ENCODE peak calls at places on chromosomes 11 and 22, in four cellular contexts. U is neural progenitor cell, M is colonic mucosa, I is cardiac muscle cell. Z is an unnamed sample.

GRCh38 chr11:122746050-122746478 is 90.5 kb downstream of the UBASH3B start:
- DNase-seq in I (no peak), M (no peak), U (no peak), Z (no peak)

GRCh38 chr11:692824-693414 is 2.1 kb downstream of the DEAF1 start:
- DNase-seq in M (no peak), I (no peak), U (no peak), Z (peak; percentile 68)

GRCh38 chr22:27487600-27488450 is 313.7 kb downstream of the MN1 start:
- DNase-seq in I (no peak), U (no peak), M (peak; percentile 27), Z (no peak)

GRCh38 chr11:96259053-96259837 is 83.8 kb downstream of the MAML2 start:
- DNase-seq in M (peak; percentile 40), I (no peak), U (no peak), Z (no peak)

GRCh38 chr11:10828407-10828806 is 19.7 kb upstream of the EIF4G2 start:
- DNase-seq in I (no peak), M (no peak), U (no peak), Z (no peak)

GRCh38 chr11:45048870-45049825 is 97.3 kb upstream of the PRDM11 start:
- DNase-seq in U (no peak), M (no peak), I (peak; percentile 45), Z (no peak)

GRCh38 chr11:3984896-3985295 is 109.7 kb upstream of the RRM1 start:
- DNase-seq in I (peak; percentile 20), U (peak; percentile 76), M (no peak), Z (no peak)

GRCh38 chr11:34643846-34644245 is 23.0 kb downstream of the EHF start:
- DNase-seq in U (no peak), I (no peak), M (no peak), Z (no peak)

GRCh38 chr11:65551572-65552398 is 6.4 kb downstream of the LTBP3 start:
- DNase-seq in M (peak; percentile 91), U (peak; percentile 70), I (peak; percentile 71), Z (peak; percentile 84)

GRCh38 chr11:121890377-121890776 is 225.6 kb downstream of the BLID start:
- DNase-seq in I (no peak), M (no peak), U (no peak), Z (no peak)

GRCh38 chr11:120334894-120335462 is 1.2 kb upstream of the ARHGEF12 start:
- DNase-seq in M (peak; percentile 90), U (peak; percentile 71), I (peak; percentile 69), Z (no peak)

GRCh38 chr11:124644426-124645280 is 22.0 kb downstream of the TBRG1 start:
- DNase-seq in M (peak; percentile 29), I (peak; percentile 60), U (peak; percentile 85), Z (peak; percentile 53)

GRCh38 chr11:71222318-71223080 is 29.9 kb downstream of the SHANK2 start:
- DNase-seq in U (no peak), M (peak; percentile 28), I (no peak), Z (no peak)

GRCh38 chr11:88105952-88106351 is 69.3 kb downstream of the RAB38 start:
- DNase-seq in M (no peak), U (no peak), I (no peak), Z (no peak)

GRCh38 chr11:89205378-89205777 is 27.7 kb downstream of the TYR start:
- DNase-seq in M (no peak), U (no peak), I (no peak), Z (no peak)

GRCh38 chr22:37906364-37907008 is 389 bp downstream of the MICALL1 start:
- DNase-seq in I (peak; percentile 19), U (peak; percentile 55), M (peak; percentile 53), Z (no peak)

GRCh38 chr11:22730319-22730718 is 63.9 kb downstream of the GAS2 start:
- DNase-seq in M (no peak), U (peak; percentile 11), I (peak; percentile 34), Z (no peak)

GRCh38 chr11:115720537-115721308 is 216.5 kb upstream of the CADM1 start:
- DNase-seq in M (no peak), U (no peak), I (peak; percentile 14), Z (no peak)

GRCh38 chr11:126793596-126793995 is 207.0 kb downstream of the KIRREL3 start:
- DNase-seq in U (no peak), M (no peak), I (no peak), Z (no peak)

GRCh38 chr22:17569971-17570511 is 6.7 kb downstream of the SLC25A18 start:
- DNase-seq in I (peak; percentile 34), M (no peak), U (no peak), Z (no peak)

GRCh38 chr11:113705871-113706654 is at the start of gene TMPRSS5:
- DNase-seq in I (no peak), U (peak; percentile 20), M (no peak), Z (no peak)

GRCh38 chr11:67507242-67507890 is 596 bp downstream of the CDK2AP2 start:
- DNase-seq in M (peak; percentile 93), I (no peak), U (peak; percentile 83), Z (peak; percentile 79)

GRCh38 chr11:67504950-67505561 is at the start of gene PITPNM1:
- DNase-seq in I (peak; percentile 68), M (peak; percentile 84), U (peak; percentile 86), Z (peak; percentile 64)

GRCh38 chr11:67505605-67506396 is 638 bp upstream of the PITPNM1 start:
- DNase-seq in I (peak; percentile 89), U (peak; percentile 94), M (peak; percentile 95), Z (peak; percentile 97)

GRCh38 chr11:67507891-67508485 is at the start of gene CDK2AP2:
- DNase-seq in U (peak; percentile 100), I (peak; percentile 99), M (peak; percentile 100), Z (peak; percentile 98)

DNA sequence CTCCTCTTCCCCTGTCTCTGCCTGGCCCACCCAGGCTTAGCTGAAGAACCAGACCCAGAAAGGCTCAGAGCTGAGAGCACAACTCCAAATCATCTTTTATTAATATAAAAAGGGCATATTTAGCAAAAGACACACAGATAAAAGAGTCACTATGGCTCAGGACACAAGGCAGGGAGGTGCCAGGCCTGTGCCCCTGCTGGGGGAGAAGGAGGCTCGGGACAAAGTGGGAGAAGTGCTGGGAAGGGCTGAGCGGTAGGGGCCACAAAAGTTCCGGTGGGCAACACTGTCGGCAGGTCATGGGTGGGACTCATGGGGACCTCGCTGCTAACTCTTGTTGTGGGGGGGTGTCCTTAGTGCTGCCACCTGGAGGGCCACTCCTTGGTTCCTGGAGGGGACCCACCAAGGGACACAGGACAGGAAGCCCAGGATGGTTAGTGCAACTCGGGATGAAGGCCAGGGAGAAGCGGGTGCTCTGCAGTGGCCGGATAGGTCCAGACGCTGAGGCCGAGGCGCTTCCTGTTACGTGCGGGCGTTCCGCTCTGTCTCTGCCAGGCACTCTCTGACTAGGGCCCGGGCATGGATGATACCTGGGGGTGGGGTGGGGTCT is 1.4 kb upstream of the PITPNM1 start:
- DNase-seq in U (no peak), M (peak; percentile 40), I (no peak), Z (peak; percentile 59)
- TF ChIP-seq CTCF in U (no peak), M (peak; percentile 2), I (no peak), Z (no peak)

GRCh38 chr11:12122083-12122482 is 11.7 kb downstream of the MICAL2 start:
- DNase-seq in U (peak; percentile 52), M (no peak), I (no peak), Z (no peak)
- H3K4me1 ChIP-seq in U (peaks cover 6% of the 10 kb centered on the region), M (peaks cover 17% of the 10 kb centered on the region), I (peaks cover 72% of the 10 kb centered on the region), Z (no peaks in the 10 kb centered on the region)

DNA sequence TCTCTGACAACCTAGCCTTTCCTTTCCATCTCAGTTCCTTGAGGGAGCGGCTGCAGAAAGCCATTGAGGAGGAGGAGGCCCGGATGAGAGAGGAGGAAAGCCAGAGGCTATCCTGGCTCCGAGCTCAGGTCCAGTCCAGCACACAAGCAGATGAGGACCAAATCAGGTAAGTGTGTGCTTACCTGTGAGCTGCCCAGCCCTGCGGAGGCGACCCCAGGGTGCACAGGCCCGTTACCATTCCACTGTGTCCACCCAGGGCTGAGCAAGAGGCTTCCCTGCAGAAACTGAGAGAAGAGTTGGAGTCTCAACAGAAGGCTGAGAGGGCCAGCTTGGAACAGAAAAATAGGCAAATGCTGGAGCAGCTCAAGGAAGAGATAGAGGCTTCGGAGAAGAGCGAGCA is 63.1 kb downstream of the CEP164 start:
- DNase-seq in M (no peak), I (no peak), U (no peak), Z (no peak)
- H3K36me3 ChIP-seq in M (no peaks in the 10 kb centered on the region), I (peaks cover 11% of the 10 kb centered on the region), U (no peaks in the 10 kb centered on the region), Z (peaks cover 3% of the 10 kb centered on the region)

GRCh38 chr11:75311858-75312288 is 39.6 kb downstream of the ARRB1 start:
- DNase-seq in I (no peak), M (peak; percentile 92), U (no peak), Z (peak; percentile 65)
- TF ChIP-seq CTCF in I (no peak), M (no peak), U (no peak), Z (no peak)

GRCh38 chr22:48951836-48952235 is 875.8 kb downstream of the BRD1 start:
- DNase-seq in M (no peak), I (no peak), U (no peak), Z (no peak)
- H3K4me1 ChIP-seq in M (no peaks in the 10 kb centered on the region), I (no peaks in the 10 kb centered on the region), U (no peaks in the 10 kb centered on the region), Z (no peaks in the 10 kb centered on the region)